ENCODE peak calls at places on chromosomes 3 and 15, in eight cellular contexts. V is IMR-90; A is esophagus squamous epithelium; W is neural progenitor cell; Q is CD8-positive, alpha-beta T cell; L is lung; J is neuronal stem cell; N is transverse colon. C is an unnamed sample.
A peak's percentile ranks its signal among the peaks of the same experiment; 100 is the strongest.

GRCh38 chr15:70274255-70274654 is 176.5 kb upstream of the TLE3 start:
- DNase-seq in V (no peak), A (no peak), W (no peak), Q (no peak), L (no peak), J (no peak), N (no peak), C (no peak)

GRCh38 chr3:73563896-73564582 is 60.7 kb downstream of the PDZRN3 start:
- DNase-seq in V (peak; percentile 49), A (no peak), W (no peak), Q (no peak), L (no peak), J (no peak), N (no peak), C (no peak)

GRCh38 chr15:60376677-60377095 is 21.1 kb downstream of the ANXA2 start:
- DNase-seq in V (no peak), A (no peak), W (no peak), Q (no peak), L (peak; percentile 36), J (no peak), N (no peak), C (no peak)

GRCh38 chr3:119585193-119585592 is 5.9 kb downstream of the ADPRH start:
- DNase-seq in V (no peak), A (no peak), W (no peak), Q (no peak), L (no peak), J (no peak), N (no peak), C (no peak)

GRCh38 chr3:46682156-46682555 is 11.3 kb downstream of the ALS2CL start:
- DNase-seq in V (no peak), A (no peak), W (no peak), Q (no peak), L (no peak), J (no peak), N (no peak), C (no peak)

GRCh38 chr3:58074997-58075396 is 66.8 kb downstream of the FLNB start:
- DNase-seq in V (no peak), A (no peak), W (no peak), Q (peak; percentile 8), L (no peak), J (no peak), N (no peak), C (peak; percentile 47)

GRCh38 chr15:70636540-70637165 is 126.7 kb downstream of the UACA start:
- DNase-seq in V (no peak), A (no peak), W (peak; percentile 37), Q (no peak), L (no peak), J (no peak), N (no peak), C (no peak)

GRCh38 chr3:147987549-147987948 is 578.4 kb downstream of the ZIC1 start:
- DNase-seq in V (no peak), A (no peak), W (no peak), Q (no peak), L (no peak), J (no peak), N (no peak), C (no peak)

GRCh38 chr15:55110446-55110845 is 86.3 kb downstream of the RSL24D1 start:
- DNase-seq in V (no peak), A (no peak), W (no peak), Q (no peak), L (no peak), J (no peak), N (no peak), C (no peak)

GRCh38 chr3:118478706-118479276 is 555.9 kb downstream of the IGSF11 start:
- DNase-seq in V (no peak), A (no peak), W (no peak), Q (no peak), L (no peak), J (no peak), N (no peak), C (no peak)

GRCh38 chr3:183871541-183871940 is 13.1 kb downstream of the PARL start:
- DNase-seq in V (no peak), A (no peak), W (no peak), Q (no peak), L (no peak), J (no peak), N (no peak), C (no peak)

GRCh38 chr15:100710213-100710612 is 107.8 kb downstream of the ASB7 start:
- DNase-seq in V (no peak), A (no peak), W (no peak), Q (no peak), L (no peak), J (no peak), N (no peak), C (no peak)

GRCh38 chr15:38373016-38373415 is 80.9 kb upstream of the FAM98B start:
- DNase-seq in V (peak; percentile 52), A (no peak), W (no peak), Q (no peak), L (no peak), J (no peak), N (no peak), C (no peak)

GRCh38 chr3:113896930-113897329 is 50.9 kb upstream of the ZDHHC23 start:
- DNase-seq in V (no peak), A (no peak), W (no peak), Q (no peak), L (no peak), J (no peak), N (no peak), C (no peak)

GRCh38 chr15:48415036-48415886 is 84.0 kb downstream of the DUT start:
- DNase-seq in V (peak; percentile 53), A (no peak), W (no peak), Q (no peak), L (no peak), J (no peak), N (no peak), C (no peak)

GRCh38 chr3:100316656-100317069 is 17.9 kb upstream of the NIT2 start:
- DNase-seq in V (peak; percentile 68), A (no peak), W (peak; percentile 36), Q (peak; percentile 30), L (no peak), J (peak; percentile 15), N (no peak), C (peak; percentile 18)

GRCh38 chr15:65399001-65399706 is 21.4 kb upstream of the IGDCC3 start:
- DNase-seq in V (no peak), A (no peak), W (no peak), Q (no peak), L (no peak), J (no peak), N (no peak), C (no peak)

GRCh38 chr15:35465763-35466162 is 80.2 kb downstream of the DPH6 start:
- DNase-seq in V (peak; percentile 68), A (no peak), W (no peak), Q (no peak), L (no peak), J (no peak), N (no peak), C (no peak)

GRCh38 chr15:40929730-40930429 is 740 bp downstream of the DLL4 start:
- DNase-seq in V (peak; percentile 64), A (no peak), W (peak; percentile 91), Q (no peak), L (peak; percentile 59), J (no peak), N (peak; percentile 61), C (no peak)

GRCh38 chr3:28836199-28836598 is 444.7 kb upstream of the RBMS3 start:
- DNase-seq in V (no peak), A (no peak), W (no peak), Q (no peak), L (no peak), J (no peak), N (no peak), C (no peak)

DNA sequence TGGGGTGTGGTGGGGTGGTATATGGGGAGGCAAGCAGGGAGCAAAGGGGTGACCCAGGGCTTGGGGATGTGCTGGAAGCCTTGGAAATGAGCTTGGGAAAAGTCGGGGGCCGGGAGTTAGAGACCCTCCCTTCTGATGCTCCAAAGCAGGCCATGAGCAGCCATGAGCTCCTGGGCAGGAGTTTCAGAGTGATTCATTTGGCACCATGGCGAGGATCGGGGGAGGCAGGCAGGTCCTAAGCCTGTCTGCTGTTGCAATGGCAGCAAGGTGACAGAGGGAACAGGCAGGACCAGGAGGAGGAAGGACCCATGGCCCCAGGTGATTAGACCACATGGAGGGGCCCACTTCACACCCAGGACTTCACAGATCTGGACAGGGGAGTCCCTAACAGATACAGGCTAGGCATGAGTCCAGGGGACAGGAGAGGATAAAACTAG is 21.3 kb downstream of the RGMA start:
- DNase-seq in V (no peak), A (no peak), W (no peak), Q (no peak), L (no peak), J (no peak), N (no peak), C (no peak)
- H3K4me1 ChIP-seq in V (no peaks in the 10 kb centered on the region), A (peaks cover 56% of the 10 kb centered on the region), W (peaks cover 90% of the 10 kb centered on the region), Q (peaks cover 4% of the 10 kb centered on the region), L (peaks cover 11% of the 10 kb centered on the region), J (peaks cover 32% of the 10 kb centered on the region), N (peaks cover 14% of the 10 kb centered on the region), C (no peaks in the 10 kb centered on the region)

GRCh38 chr3:151592287-151592686 is 131.4 kb upstream of the IGSF10 start:
- DNase-seq in V (no peak), A (no peak), W (peak; percentile 7), Q (no peak), L (no peak), J (no peak), N (no peak), C (no peak)
- H3K4me3 ChIP-seq in V (no peak overlapping the region), A (no peak overlapping the region), W (no peak overlapping the region), Q (no peak overlapping the region), L (no peak overlapping the region), J (no peak overlapping the region), N (no peak overlapping the region), C (no peak overlapping the region)

GRCh38 chr3:156400062-156400461 is 154.9 kb downstream of the SSR3 start:
- DNase-seq in V (no peak), A (no peak), W (no peak), Q (no peak), L (no peak), J (no peak), N (no peak), C (no peak)

GRCh38 chr3:156395961-156396700 is 158.8 kb downstream of the SSR3 start:
- DNase-seq in V (no peak), A (no peak), W (no peak), Q (no peak), L (no peak), J (no peak), N (no peak), C (no peak)

GRCh38 chr3:156400735-156401134 is 154.2 kb downstream of the SSR3 start:
- DNase-seq in V (no peak), A (no peak), W (no peak), Q (no peak), L (no peak), J (no peak), N (no peak), C (no peak)

DNA sequence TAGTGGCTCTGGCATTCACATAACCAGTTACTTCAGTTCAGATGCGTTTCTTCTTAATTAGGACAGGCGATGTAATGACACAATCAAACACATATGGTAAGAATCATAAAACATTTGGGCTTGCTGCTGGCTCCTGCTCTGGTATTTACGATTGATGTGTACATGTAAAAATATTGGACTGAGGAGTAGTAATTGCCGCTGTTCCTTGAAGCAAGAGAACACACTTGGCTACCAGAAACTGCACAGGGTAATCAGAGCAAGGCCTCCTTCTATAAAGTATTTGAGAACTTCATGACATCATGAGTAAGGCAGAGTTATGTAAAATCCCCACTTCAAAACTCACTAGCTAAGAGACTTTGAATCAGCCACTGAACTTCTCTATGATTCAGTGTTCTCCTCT is 158.1 kb downstream of the SSR3 start:
- DNase-seq in V (no peak), A (no peak), W (no peak), Q (no peak), L (no peak), J (no peak), N (no peak), C (no peak)
- H3K4me1 ChIP-seq in V (no peaks in the 10 kb centered on the region), A (no peaks in the 10 kb centered on the region), W (no peaks in the 10 kb centered on the region), Q (no peaks in the 10 kb centered on the region), L (no peaks in the 10 kb centered on the region), J (no peaks in the 10 kb centered on the region), N (no peaks in the 10 kb centered on the region), C (no peaks in the 10 kb centered on the region)

GRCh38 chr15:31472636-31473383 is 146.2 kb downstream of the KLF13 start:
- DNase-seq in V (peak; percentile 64), A (no peak), W (no peak), Q (peak; percentile 57), L (no peak), J (no peak), N (peak; percentile 63), C (peak; percentile 54)
- H3K4me3 ChIP-seq in V (no peak overlapping the region), A (no peak overlapping the region), W (no peak overlapping the region), Q (peak overlapping the region; percentile 24), L (no peak overlapping the region), J (no peak overlapping the region), N (no peak overlapping the region), C (peak overlapping the region; percentile 80)

C was measured in CD4-positive, CD25-positive, alpha-beta regulatory T cell.